ENCODE peak calls at places on chromosome 18, in ten cellular contexts. C, S, B, L, Y, X, V, A, F and M are unnamed samples.

GRCh38 chr18:59822612-59823275 is 77.1 kb upstream of the PMAIP1 start:
- DNase-seq in C (no peak), S (no peak), B (no peak), L (no peak), Y (no peak), X (no peak), V (no peak), A (no peak), F (no peak), M (no peak)

GRCh38 chr18:40555914-40556313 is 1399.1 kb upstream of the PIK3C3 start:
- DNase-seq in C (peak; percentile 45), S (no peak), B (no peak), L (no peak), Y (no peak), X (peak; percentile 20), V (no peak), A (no peak), F (no peak), M (no peak)

GRCh38 chr18:52395146-52395852 is 55.3 kb downstream of the DCC start:
- DNase-seq in C (no peak), S (no peak), B (no peak), L (no peak), Y (no peak), X (no peak), V (no peak), A (no peak), F (no peak), M (no peak)

GRCh38 chr18:48929212-48929612 is 21.6 kb downstream of the SMAD7 start:
- DNase-seq in C (peak; percentile 18), S (no peak), B (no peak), L (no peak), Y (no peak), X (no peak), V (no peak), A (no peak), F (no peak), M (no peak)

GRCh38 chr18:60377778-60378469 is 5.3 kb upstream of the MC4R start:
- DNase-seq in C (no peak), S (no peak), B (no peak), L (no peak), Y (no peak), X (no peak), V (no peak), A (no peak), F (no peak), M (no peak)

GRCh38 chr18:24019641-24020331 is 5.2 kb downstream of the TTC39C start:
- DNase-seq in C (no peak), S (peak; percentile 91), B (no peak), L (peak; percentile 36), Y (no peak), X (no peak), V (no peak), A (no peak), F (no peak), M (no peak)

GRCh38 chr18:55102508-55102907 is 143.2 kb upstream of the CCDC68 start:
- DNase-seq in C (no peak), S (no peak), B (no peak), L (no peak), Y (no peak), X (no peak), V (no peak), A (no peak), F (no peak), M (no peak)

GRCh38 chr18:9849407-9849961 is 36.3 kb upstream of the TXNDC2 start:
- DNase-seq in C (no peak), S (no peak), B (peak; percentile 80), L (no peak), Y (no peak), X (no peak), V (peak; percentile 80), A (no peak), F (peak; percentile 55), M (no peak)

GRCh38 chr18:33605250-33605649 is 27.2 kb downstream of the ASXL3 start:
- DNase-seq in C (peak; percentile 19), S (peak; percentile 17), B (no peak), L (no peak), Y (no peak), X (no peak), V (no peak), A (no peak), F (no peak), M (no peak)

GRCh38 chr18:12841070-12841469 is 43.0 kb downstream of the PTPN2 start:
- DNase-seq in C (no peak), S (no peak), B (no peak), L (no peak), Y (no peak), X (no peak), V (no peak), A (no peak), F (no peak), M (no peak)

GRCh38 chr18:22346342-22346967 is 71.3 kb downstream of the CTAGE1 start:
- DNase-seq in C (peak; percentile 83), S (no peak), B (peak; percentile 80), L (no peak), Y (no peak), X (peak; percentile 43), V (peak; percentile 81), A (no peak), F (peak; percentile 85), M (no peak)

GRCh38 chr18:59959079-59959478 is 59.3 kb downstream of the PMAIP1 start:
- DNase-seq in C (no peak), S (no peak), B (no peak), L (no peak), Y (no peak), X (no peak), V (no peak), A (no peak), F (no peak), M (no peak)

GRCh38 chr18:58223717-58224424 is 179.8 kb downstream of the NEDD4L start:
- DNase-seq in C (peak; percentile 80), S (no peak), B (no peak), L (no peak), Y (peak; percentile 73), X (peak; percentile 65), V (peak; percentile 71), A (no peak), F (no peak), M (peak; percentile 68)
- H3K4me3 ChIP-seq in C (no peak overlapping the region), S (no peak overlapping the region), B (no peak overlapping the region), L (no peak overlapping the region), Y (peak overlapping the region; percentile 4), X (no peak overlapping the region), V (peak overlapping the region; percentile 51), A (no peak overlapping the region), F (no peak overlapping the region), M (no peak overlapping the region)

GRCh38 chr18:71471963-71472725 is 1072.0 kb downstream of the CBLN2 start:
- DNase-seq in C (no peak), S (no peak), B (no peak), L (no peak), Y (no peak), X (no peak), V (peak; percentile 74), A (no peak), F (no peak), M (no peak)
- H3K4me3 ChIP-seq in C (no peak overlapping the region), S (no peak overlapping the region), B (no peak overlapping the region), L (no peak overlapping the region), Y (no peak overlapping the region), X (no peak overlapping the region), V (peak overlapping the region; percentile 27), A (no peak overlapping the region), F (no peak overlapping the region), M (no peak overlapping the region)

GRCh38 chr18:53426656-53427055 is 797.8 kb downstream of the MBD2 start:
- DNase-seq in C (no peak), S (no peak), B (no peak), L (no peak), Y (no peak), X (no peak), V (no peak), A (no peak), F (no peak), M (no peak)

GRCh38 chr18:53416985-53417384 is 807.5 kb downstream of the MBD2 start:
- DNase-seq in C (no peak), S (no peak), B (no peak), L (no peak), Y (no peak), X (no peak), V (no peak), A (no peak), F (no peak), M (no peak)

GRCh38 chr18:53421869-53422268 is 802.6 kb downstream of the MBD2 start:
- DNase-seq in C (no peak), S (no peak), B (no peak), L (no peak), Y (no peak), X (no peak), V (no peak), A (no peak), F (no peak), M (no peak)

GRCh38 chr18:53422896-53423295 is 801.6 kb downstream of the MBD2 start:
- DNase-seq in C (no peak), S (no peak), B (no peak), L (no peak), Y (no peak), X (no peak), V (no peak), A (no peak), F (no peak), M (no peak)
- H3K4me3 ChIP-seq in C (no peak overlapping the region), S (no peak overlapping the region), B (no peak overlapping the region), L (no peak overlapping the region), Y (no peak overlapping the region), X (no peak overlapping the region), V (no peak overlapping the region), A (no peak overlapping the region), F (no peak overlapping the region), M (no peak overlapping the region)

GRCh38 chr18:70464343-70465114 is 175.7 kb downstream of the SOCS6 start:
- DNase-seq in C (peak; percentile 73), S (no peak), B (peak; percentile 88), L (no peak), Y (no peak), X (no peak), V (peak; percentile 86), A (peak; percentile 86), F (peak; percentile 77), M (peak; percentile 14)
- H3K4me3 ChIP-seq in C (peak overlapping the region; percentile 43), S (no peak overlapping the region), B (peak overlapping the region; percentile 20), L (peak overlapping the region; percentile 16), Y (peak overlapping the region; percentile 26), X (peak overlapping the region; percentile 54), V (peak overlapping the region; percentile 54), A (peak overlapping the region; percentile 46), F (peak overlapping the region; percentile 43), M (peak overlapping the region; percentile 23)

GRCh38 chr18:76444436-76445105 is 50.5 kb downstream of the ZNF516 start:
- DNase-seq in C (no peak), S (no peak), B (no peak), L (no peak), Y (no peak), X (no peak), V (no peak), A (no peak), F (no peak), M (no peak)
- H3K4me3 ChIP-seq in C (no peak overlapping the region), S (no peak overlapping the region), B (no peak overlapping the region), L (no peak overlapping the region), Y (no peak overlapping the region), X (no peak overlapping the region), V (no peak overlapping the region), A (no peak overlapping the region), F (no peak overlapping the region), M (no peak overlapping the region)

DNA sequence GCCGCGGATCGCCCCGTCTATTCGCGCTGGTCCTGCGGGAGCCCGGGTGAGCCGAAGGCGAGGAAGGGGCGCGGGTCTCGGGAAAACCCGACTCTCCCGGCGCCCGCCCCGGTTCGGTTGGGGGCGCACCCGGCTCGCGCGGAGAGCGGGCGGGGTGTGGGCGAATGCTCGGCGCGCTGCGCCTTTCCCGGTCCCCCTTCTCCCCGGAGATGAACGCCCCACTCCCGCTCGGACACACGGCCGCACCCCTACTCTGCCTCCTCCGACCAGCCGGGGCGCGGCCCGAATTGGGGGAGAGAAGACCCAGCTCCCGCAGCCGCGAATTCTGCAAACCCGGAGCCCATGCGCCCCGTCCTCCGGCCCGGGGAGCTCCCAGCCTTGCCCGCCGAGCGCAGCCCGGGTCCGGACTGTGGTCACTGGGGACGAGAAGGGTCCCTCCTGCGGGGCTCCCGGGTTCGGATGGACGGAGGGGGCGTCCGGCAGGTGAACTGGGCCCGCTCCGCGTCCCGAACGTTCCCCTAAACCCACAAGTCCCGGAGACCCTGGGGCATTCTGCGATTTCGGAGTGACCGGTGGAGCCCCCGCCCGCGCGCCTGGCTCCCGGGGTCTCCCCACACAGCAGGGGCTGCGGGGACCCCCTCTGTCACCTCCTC is 734 bp downstream of the KCNG2 start:
- DNase-seq in C (no peak), S (no peak), B (peak; percentile 46), L (no peak), Y (no peak), X (no peak), V (peak; percentile 65), A (no peak), F (no peak), M (no peak)
- H3K4me3 ChIP-seq in C (peak overlapping the region; percentile 64), S (no peak overlapping the region), B (no peak overlapping the region), L (no peak overlapping the region), Y (peak overlapping the region; percentile 3), X (peak overlapping the region; percentile 46), V (no peak overlapping the region), A (peak overlapping the region; percentile 43), F (peak overlapping the region; percentile 40), M (no peak overlapping the region)